ENCODE peak calls at places on chromosomes 6 and 20, in ten cellular contexts. M, H, L, S, O, P, V, Z, Y and G are unnamed samples.

GRCh38 chr6:35240838-35241801 is 18.4 kb upstream of the ZNF76 start:
- DNase-seq in M (peak; percentile 89), H (peak; percentile 77), L (peak; percentile 67), S (peak; percentile 74), O (no peak), P (peak; percentile 82), V (peak; percentile 89), Z (peak; percentile 63), Y (peak; percentile 68), G (peak; percentile 62)

GRCh38 chr6:85756982-85757381 is 114.3 kb upstream of the SYNCRIP start:
- DNase-seq in M (no peak), H (no peak), L (no peak), S (peak; percentile 21), O (peak; percentile 9), P (no peak), V (no peak), Z (peak; percentile 58), Y (no peak), G (no peak)

GRCh38 chr20:64039293-64040160 is 3.5 kb downstream of the C20orf204 start:
- DNase-seq in M (no peak), H (no peak), L (peak; percentile 16), S (no peak), O (no peak), P (no peak), V (peak; percentile 67), Z (peak; percentile 31), Y (no peak), G (no peak)

GRCh38 chr6:113317870-113318269 is 539.3 kb upstream of the MARCKS start:
- DNase-seq in M (no peak), H (no peak), L (no peak), S (no peak), O (no peak), P (no peak), V (no peak), Z (no peak), Y (no peak), G (no peak)

GRCh38 chr6:45836984-45837383 is 178.7 kb downstream of the CLIC5 start:
- DNase-seq in M (no peak), H (no peak), L (no peak), S (no peak), O (no peak), P (no peak), V (peak; percentile 24), Z (no peak), Y (no peak), G (no peak)

GRCh38 chr6:143400258-143401059 is 50.0 kb downstream of the ADAT2 start:
- DNase-seq in M (no peak), H (no peak), L (no peak), S (peak; percentile 25), O (no peak), P (peak; percentile 36), V (no peak), Z (no peak), Y (peak; percentile 42), G (peak; percentile 9)

GRCh38 chr20:4318891-4319290 is 303.5 kb upstream of the RNF24 start:
- DNase-seq in M (no peak), H (no peak), L (no peak), S (no peak), O (no peak), P (no peak), V (no peak), Z (no peak), Y (no peak), G (no peak)

GRCh38 chr6:128697392-128697689 is 176.9 kb upstream of the PTPRK start:
- DNase-seq in M (no peak), H (no peak), L (no peak), S (no peak), O (no peak), P (no peak), V (no peak), Z (no peak), Y (no peak), G (no peak)

DNA sequence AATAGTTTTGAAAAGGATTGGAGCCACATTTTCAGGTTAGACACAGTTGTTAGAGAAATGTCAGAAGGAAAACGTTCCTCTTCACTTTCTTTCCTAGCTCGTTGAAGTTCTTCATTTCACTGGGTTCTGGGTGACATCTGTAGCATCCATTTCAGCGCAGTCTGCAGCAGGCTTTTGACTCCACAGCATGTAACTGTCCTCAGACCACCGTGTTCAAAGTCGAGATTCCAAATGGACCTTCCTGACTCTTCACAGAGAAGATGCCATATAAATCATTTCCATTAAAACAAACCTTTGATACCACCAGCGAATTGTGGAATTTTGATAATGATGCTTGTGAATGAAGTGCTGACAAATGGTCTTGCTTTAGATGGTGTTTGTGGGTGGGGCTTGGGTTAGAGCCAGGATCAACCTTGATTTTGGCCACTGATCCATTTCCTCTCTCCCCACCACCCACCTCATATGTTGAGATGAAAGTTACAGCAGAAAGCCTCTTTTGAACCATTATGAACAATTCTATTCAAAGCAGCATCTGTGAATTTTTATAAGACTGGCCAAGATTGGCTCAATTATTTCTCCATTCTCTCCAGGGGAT is 185.3 kb upstream of the PREP start:
- DNase-seq in M (no peak), H (no peak), L (no peak), S (no peak), O (no peak), P (no peak), V (no peak), Z (no peak), Y (no peak), G (no peak)
- H3K27ac ChIP-seq in M (no peak overlapping the region), H (no peak overlapping the region), L (no peak overlapping the region), S (no peak overlapping the region), O (peak overlapping the region; percentile 30), P (no peak overlapping the region), V (no peak overlapping the region), Z (peak overlapping the region; percentile 67), Y (no peak overlapping the region), G (no peak overlapping the region)

DNA sequence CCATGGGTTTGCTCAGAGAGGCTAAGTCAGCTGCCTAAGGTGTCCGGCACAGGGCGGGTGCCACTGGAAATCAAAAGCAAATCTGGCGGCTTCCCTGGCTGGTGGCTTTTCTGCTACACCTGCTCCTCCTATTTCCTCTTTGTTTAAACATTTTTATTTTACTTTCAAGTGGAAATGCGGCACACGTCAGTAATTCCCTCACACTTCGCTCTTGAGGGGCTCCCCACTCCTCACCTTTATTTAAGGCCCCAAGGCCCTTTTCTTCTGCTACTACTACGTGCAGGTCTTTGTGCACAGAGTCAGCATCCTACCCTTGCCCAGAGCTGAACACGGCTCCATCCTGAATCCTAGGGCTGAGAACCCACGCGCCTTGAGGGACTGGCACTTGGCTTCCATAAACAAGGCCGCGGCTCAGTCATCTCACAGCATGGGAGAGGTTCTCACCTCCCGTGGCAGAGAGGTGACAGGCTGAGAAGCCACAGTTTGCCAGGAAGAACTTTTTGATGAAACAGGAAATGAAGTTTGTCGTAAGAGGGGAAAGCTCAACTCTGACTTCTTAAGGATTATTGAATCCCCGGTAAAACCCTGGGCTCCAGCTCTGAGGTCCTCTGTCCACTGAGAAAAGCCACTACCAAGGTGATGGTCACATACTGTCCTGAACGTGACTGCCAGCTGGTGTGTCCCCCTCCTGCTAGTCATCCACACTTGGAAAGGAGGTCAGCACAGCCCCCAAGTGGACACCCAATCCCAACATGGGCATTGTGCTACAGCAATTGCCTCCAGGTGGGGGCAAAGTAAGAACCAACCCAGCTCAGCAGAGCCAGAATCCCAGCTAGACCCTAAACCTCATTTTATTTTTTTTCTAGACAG is 48.0 kb downstream of the NFATC2 start:
- DNase-seq in M (no peak), H (no peak), L (no peak), S (no peak), O (no peak), P (no peak), V (no peak), Z (no peak), Y (no peak), G (peak; percentile 63)
- H3K4me3 ChIP-seq in M (no peak overlapping the region), H (no peak overlapping the region), L (no peak overlapping the region), S (no peak overlapping the region), O (no peak overlapping the region), P (no peak overlapping the region), V (no peak overlapping the region), Z (no peak overlapping the region), Y (no peak overlapping the region), G (peak overlapping the region; percentile 27)

GRCh38 chr20:62306440-62307187 is 3.8 kb downstream of the ADRM1 start:
- DNase-seq in M (no peak), H (no peak), L (no peak), S (no peak), O (no peak), P (no peak), V (peak; percentile 78), Z (no peak), Y (no peak), G (no peak)

GRCh38 chr20:62305765-62306431 is 3.1 kb downstream of the ADRM1 start:
- DNase-seq in M (no peak), H (no peak), L (no peak), S (peak; percentile 8), O (no peak), P (no peak), V (peak; percentile 79), Z (no peak), Y (no peak), G (no peak)

GRCh38 chr20:62304331-62305148 is 1.7 kb downstream of the ADRM1 start:
- DNase-seq in M (no peak), H (no peak), L (no peak), S (peak; percentile 16), O (no peak), P (no peak), V (peak; percentile 71), Z (no peak), Y (no peak), G (no peak)

GRCh38 chr20:62303327-62304226 is 780 bp downstream of the ADRM1 start:
- DNase-seq in M (peak; percentile 83), H (no peak), L (no peak), S (peak; percentile 28), O (no peak), P (no peak), V (peak; percentile 86), Z (peak; percentile 61), Y (no peak), G (no peak)

DNA sequence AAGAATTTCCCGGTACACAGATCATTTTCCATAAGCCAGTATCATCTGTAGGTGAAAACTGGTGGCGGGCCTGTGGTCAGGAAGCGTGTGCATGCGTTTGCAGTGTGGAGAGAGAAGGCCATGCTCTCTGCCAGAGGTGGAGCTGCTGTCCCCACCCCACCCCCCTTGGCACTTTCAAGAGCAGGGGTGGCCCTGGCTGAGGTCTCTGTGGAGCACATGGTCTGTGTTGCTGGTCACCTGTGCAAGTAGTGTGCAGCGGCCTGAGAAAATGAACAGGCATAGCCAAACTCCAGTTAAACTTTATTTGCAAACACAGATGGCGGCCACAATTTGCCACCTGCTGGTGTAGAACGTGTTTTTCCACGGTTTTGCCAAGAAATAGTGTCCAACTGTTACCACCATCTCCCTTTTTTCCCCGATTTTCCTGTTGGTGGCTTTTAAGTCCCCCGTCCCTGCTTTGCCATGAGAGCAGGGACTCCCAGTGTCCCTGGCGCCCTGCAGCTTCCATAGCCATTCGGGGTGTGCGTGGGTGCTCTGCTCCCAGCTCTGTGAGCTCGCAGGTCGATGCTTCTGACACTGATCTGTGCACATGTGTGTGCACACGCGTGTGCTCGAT is 2.5 kb downstream of the ADRM1 start:
- DNase-seq in M (no peak), H (no peak), L (no peak), S (no peak), O (no peak), P (no peak), V (peak; percentile 91), Z (peak; percentile 14), Y (no peak), G (no peak)
- H3K27ac ChIP-seq in M (no peak overlapping the region), H (no peak overlapping the region), L (no peak overlapping the region), S (no peak overlapping the region), O (no peak overlapping the region), P (no peak overlapping the region), V (peak overlapping the region; percentile 46), Z (no peak overlapping the region), Y (peak overlapping the region; percentile 10), G (no peak overlapping the region)

DNA sequence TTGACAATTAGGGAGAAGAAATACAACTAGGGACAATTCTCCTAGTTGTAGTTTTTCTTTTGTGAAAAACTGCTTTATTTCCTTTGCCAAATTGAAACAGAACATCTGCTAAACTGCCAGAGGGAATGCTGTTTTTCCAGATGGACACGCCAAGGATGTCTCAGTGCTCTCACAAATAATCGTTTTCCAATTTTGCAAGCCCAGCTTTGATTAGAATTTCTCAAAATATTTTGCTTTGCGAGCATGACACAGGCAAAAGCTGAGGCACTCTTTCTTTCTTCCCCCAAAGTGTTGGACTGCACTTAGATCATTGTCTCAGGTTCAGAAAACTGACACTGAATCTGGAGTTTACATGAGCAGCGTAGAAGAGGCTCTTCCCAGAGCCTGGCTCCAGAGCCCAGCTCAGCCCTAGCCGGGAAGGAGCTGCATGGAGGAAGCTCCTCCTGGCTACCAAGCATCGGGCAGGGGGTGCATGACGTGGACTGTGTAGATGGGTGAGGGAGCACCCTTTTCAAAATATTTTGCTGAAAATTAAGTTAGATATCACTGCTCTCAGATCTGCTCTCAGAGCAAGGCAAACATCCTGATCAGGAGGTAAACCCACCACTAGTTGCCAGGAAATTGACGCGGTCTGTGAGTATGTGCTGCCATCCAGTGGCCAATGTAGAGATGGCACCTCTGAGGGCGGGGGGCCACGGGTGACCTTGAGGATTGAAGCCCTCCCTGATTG is 107.5 kb downstream of the SLC22A3 start:
- DNase-seq in M (peak; percentile 82), H (peak; percentile 79), L (peak; percentile 43), S (peak; percentile 43), O (peak; percentile 25), P (peak; percentile 68), V (peak; percentile 76), Z (peak; percentile 71), Y (peak; percentile 61), G (peak; percentile 59)
- H3K4me3 ChIP-seq in M (no peak overlapping the region), H (no peak overlapping the region), L (no peak overlapping the region), S (no peak overlapping the region), O (no peak overlapping the region), P (no peak overlapping the region), V (no peak overlapping the region), Z (peak overlapping the region; percentile 76), Y (no peak overlapping the region), G (no peak overlapping the region)